ENCODE peak calls at places on chromosomes 4 and X, in seven cellular contexts. D is left lung, N is heart right ventricle, J is cardiac muscle cell, S is right atrium auricular region, Y is H9, G is transverse colon. V is an unnamed sample.

GRCh38 chr4:1714303-1715001 is 2.3 kb upstream of the SLBP start:
- DNase-seq in D (no peak), N (no peak), J (no peak), S (no peak), Y (peak), G (no peak), V (no peak)

GRCh38 chr4:123405212-123405856 is 8.7 kb downstream of the SPRY1 start:
- DNase-seq in D (no peak), N (no peak), J (no peak), S (no peak), Y (no peak), G (no peak), V (no peak)

GRCh38 chrX:47484885-47485284 is 1.9 kb upstream of the ZNF41 start:
- DNase-seq in D (no peak), N (no peak), J (no peak), S (no peak), Y (no peak), G (no peak), V (no peak)

GRCh38 chr4:145898926-145899531 is 39.6 kb downstream of the ZNF827 start:
- DNase-seq in D (no peak), N (no peak), J (no peak), S (no peak), Y (no peak), G (no peak), V (no peak)

GRCh38 chr4:67006791-67007190 is 538.5 kb downstream of the CENPC start:
- DNase-seq in D (no peak), N (no peak), J (no peak), S (no peak), Y (no peak), G (no peak), V (no peak)

GRCh38 chr4:139028191-139028661 is 12.6 kb downstream of the NOCT start:
- DNase-seq in D (no peak), N (peak), J (peak), S (peak), Y (peak), G (no peak), V (no peak)

GRCh38 chrX:83771664-83772063 is 89.3 kb upstream of the CYLC1 start:
- DNase-seq in D (no peak), N (no peak), J (peak), S (no peak), Y (peak), G (no peak), V (no peak)

GRCh38 chrX:1442724-1443367 is 9.9 kb downstream of the ASMTL start:
- DNase-seq in D (peak), N (no peak), J (no peak), S (no peak), Y (peak), G (no peak), V (no peak)

GRCh38 chrX:133413218-133413925 is 1.9 kb downstream of the GPC4 start:
- DNase-seq in D (no peak), N (peak), J (peak), S (no peak), Y (no peak), G (peak), V (peak)

GRCh38 chrX:107567370-107567769 is 60.9 kb upstream of the PRPS1 start:
- DNase-seq in D (no peak), N (no peak), J (no peak), S (no peak), Y (no peak), G (no peak), V (no peak)

GRCh38 chr4:173270312-173271027 is 63.7 kb downstream of the HMGB2 start:
- DNase-seq in D (no peak), N (no peak), J (peak), S (no peak), Y (no peak), G (no peak), V (no peak)

GRCh38 chr4:152957437-152958185 is 21.5 kb downstream of the FHDC1 start:
- DNase-seq in D (no peak), N (peak), J (peak), S (no peak), Y (no peak), G (peak), V (peak)

GRCh38 chrX:11451133-11451532 is 157.9 kb downstream of the AMELX start:
- DNase-seq in D (no peak), N (no peak), J (no peak), S (no peak), Y (no peak), G (no peak), V (no peak)

GRCh38 chr4:17688011-17688441 is 73.6 kb downstream of the MED28 start:
- DNase-seq in D (no peak), N (no peak), J (no peak), S (no peak), Y (no peak), G (no peak), V (no peak)

GRCh38 chr4:54961357-54961975 is 163.9 kb downstream of the KDR start:
- DNase-seq in D (no peak), N (no peak), J (peak), S (no peak), Y (no peak), G (no peak), V (no peak)

GRCh38 chr4:48651869-48652447 is 128.1 kb downstream of the FRYL start:
- DNase-seq in D (no peak), N (no peak), J (no peak), S (no peak), Y (no peak), G (no peak), V (no peak)

GRCh38 chr4:157045507-157046127 is 30.3 kb upstream of the GLRB start:
- DNase-seq in D (no peak), N (no peak), J (peak), S (no peak), Y (peak), G (peak), V (no peak)

GRCh38 chr4:68904786-68905185 is 46.8 kb downstream of the UGT2A3 start:
- DNase-seq in D (no peak), N (no peak), J (no peak), S (no peak), Y (peak), G (peak), V (no peak)

GRCh38 chrX:108028854-108029253 is 16.0 kb upstream of the VSIG1 start:
- DNase-seq in D (no peak), N (no peak), J (no peak), S (no peak), Y (no peak), G (no peak), V (no peak)

GRCh38 chr4:150005537-150005936 is 72.7 kb upstream of the DCLK2 start:
- DNase-seq in D (no peak), N (no peak), J (no peak), S (no peak), Y (no peak), G (no peak), V (no peak)

GRCh38 chrX:45769919-45770582 is 569.4 kb upstream of the DIPK2B start:
- DNase-seq in D (peak), N (peak), J (no peak), S (peak), Y (no peak), G (peak), V (peak)

GRCh38 chr4:7781993-7782392 is 157.7 kb downstream of the AFAP1 start:
- DNase-seq in D (no peak), N (no peak), J (no peak), S (no peak), Y (no peak), G (no peak), V (peak)

GRCh38 chrX:24117288-24117687 is 32.2 kb upstream of the ZFX start:
- DNase-seq in D (no peak), N (no peak), J (no peak), S (no peak), Y (no peak), G (no peak), V (no peak)

GRCh38 chrX:49232525-49232924 is 615 bp downstream of the CACNA1F start:
- DNase-seq in D (no peak), N (no peak), J (no peak), S (no peak), Y (no peak), G (no peak), V (no peak)

GRCh38 chrX:132662844-132663243 is 174.0 kb upstream of the MBNL3 start:
- DNase-seq in D (no peak), N (no peak), J (no peak), S (no peak), Y (no peak), G (peak), V (no peak)

GRCh38 chr4:21879187-21879586 is 69.4 kb downstream of the KCNIP4 start:
- DNase-seq in D (no peak), N (no peak), J (no peak), S (no peak), Y (peak), G (no peak), V (no peak)

GRCh38 chrX:129737921-129738320 is 858 bp upstream of the XPNPEP2 start:
- DNase-seq in D (no peak), N (no peak), J (no peak), S (peak), Y (no peak), G (no peak), V (no peak)

GRCh38 chrX:136731207-136731782 is 49.4 kb downstream of the ARHGEF6 start:
- DNase-seq in D (no peak), N (no peak), J (no peak), S (no peak), Y (no peak), G (no peak), V (no peak)

GRCh38 chrX:105114554-105115130 is 105.9 kb downstream of the TEX13A start:
- DNase-seq in D (no peak), N (no peak), J (no peak), S (no peak), Y (no peak), G (no peak), V (no peak)

GRCh38 chrX:13013353-13014110 is 30.9 kb downstream of the FAM9C start:
- DNase-seq in D (no peak), N (no peak), J (no peak), S (no peak), Y (no peak), G (peak), V (no peak)

GRCh38 chr4:3366893-3367775 is 74.3 kb downstream of the RGS12 start:
- DNase-seq in D (peak), N (no peak), J (no peak), S (peak), Y (no peak), G (no peak), V (no peak)

GRCh38 chr4:86939123-86939522 is 4.3 kb downstream of the AFF1 start:
- DNase-seq in D (no peak), N (no peak), J (no peak), S (no peak), Y (no peak), G (no peak), V (no peak)
- H3K27ac ChIP-seq in D (peak), N (no peak), J (no peak), S (peak), Y (no peak), G (peak), V (peak)

GRCh38 chr4:170672571-170672970 is 582.8 kb upstream of the AADAT start:
- DNase-seq in D (no peak), N (no peak), J (no peak), S (no peak), Y (no peak), G (no peak), V (no peak)

GRCh38 chr4:170667814-170668213 is 578.1 kb upstream of the AADAT start:
- DNase-seq in D (no peak), N (no peak), J (no peak), S (no peak), Y (no peak), G (no peak), V (no peak)

GRCh38 chr4:170662250-170662649 is 572.5 kb upstream of the AADAT start:
- DNase-seq in D (no peak), N (no peak), J (no peak), S (no peak), Y (no peak), G (no peak), V (no peak)

GRCh38 chr4:170671171-170671570 is 581.4 kb upstream of the AADAT start:
- DNase-seq in D (no peak), N (no peak), J (no peak), S (no peak), Y (no peak), G (no peak), V (no peak)

GRCh38 chr4:170666909-170667308 is 577.2 kb upstream of the AADAT start:
- DNase-seq in D (no peak), N (no peak), J (no peak), S (no peak), Y (no peak), G (no peak), V (no peak)
- TF ChIP-seq CTCF in D (no peak), N (no peak), J (no peak), S (no peak), Y (no peak), G (no peak), V (no peak)

GRCh38 chr4:37631551-37631950 is 54.6 kb downstream of the RELL1 start:
- DNase-seq in D (no peak), N (peak), J (no peak), S (no peak), Y (no peak), G (peak), V (no peak)
- H3K27ac ChIP-seq in D (no peak), N (no peak), J (no peak), S (no peak), Y (no peak), G (no peak), V (no peak)

DNA sequence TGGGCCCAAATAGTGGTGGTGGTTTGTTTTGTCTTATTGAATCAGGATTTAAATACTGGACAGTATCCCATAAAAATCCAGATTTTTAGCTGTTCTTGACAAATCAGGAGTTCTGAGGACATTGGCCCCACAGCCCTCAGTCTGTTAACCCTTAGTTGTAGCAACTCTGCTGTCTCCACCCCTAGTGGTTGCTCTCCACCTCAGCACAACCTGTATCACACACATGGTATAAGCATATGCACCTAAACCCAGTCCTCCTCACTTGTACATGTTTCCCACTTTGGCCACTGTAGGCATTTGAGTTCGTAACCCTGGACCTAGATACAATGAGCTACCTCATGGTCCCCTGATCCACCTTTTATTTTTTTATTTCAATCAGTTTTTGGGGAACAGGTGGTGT is 75.9 kb downstream of the MRPL1 start:
- DNase-seq in D (no peak), N (no peak), J (no peak), S (no peak), Y (no peak), G (no peak), V (no peak)
- TF ChIP-seq CTCF in D (no peak), N (no peak), J (no peak), S (no peak), Y (peak), G (no peak), V (no peak)

GRCh38 chr4:16139066-16139945 is 55.5 kb upstream of the PROM1 start:
- DNase-seq in D (no peak), N (no peak), J (no peak), S (no peak), Y (no peak), G (peak), V (no peak)

GRCh38 chr4:16136321-16136720 is 52.5 kb upstream of the PROM1 start:
- DNase-seq in D (no peak), N (no peak), J (no peak), S (no peak), Y (no peak), G (no peak), V (no peak)

GRCh38 chr4:16142598-16143295 is 58.9 kb upstream of the PROM1 start:
- DNase-seq in D (no peak), N (no peak), J (no peak), S (no peak), Y (no peak), G (peak), V (no peak)

GRCh38 chr4:16136771-16137170 is 52.9 kb upstream of the PROM1 start:
- DNase-seq in D (no peak), N (no peak), J (no peak), S (no peak), Y (no peak), G (no peak), V (no peak)

DNA sequence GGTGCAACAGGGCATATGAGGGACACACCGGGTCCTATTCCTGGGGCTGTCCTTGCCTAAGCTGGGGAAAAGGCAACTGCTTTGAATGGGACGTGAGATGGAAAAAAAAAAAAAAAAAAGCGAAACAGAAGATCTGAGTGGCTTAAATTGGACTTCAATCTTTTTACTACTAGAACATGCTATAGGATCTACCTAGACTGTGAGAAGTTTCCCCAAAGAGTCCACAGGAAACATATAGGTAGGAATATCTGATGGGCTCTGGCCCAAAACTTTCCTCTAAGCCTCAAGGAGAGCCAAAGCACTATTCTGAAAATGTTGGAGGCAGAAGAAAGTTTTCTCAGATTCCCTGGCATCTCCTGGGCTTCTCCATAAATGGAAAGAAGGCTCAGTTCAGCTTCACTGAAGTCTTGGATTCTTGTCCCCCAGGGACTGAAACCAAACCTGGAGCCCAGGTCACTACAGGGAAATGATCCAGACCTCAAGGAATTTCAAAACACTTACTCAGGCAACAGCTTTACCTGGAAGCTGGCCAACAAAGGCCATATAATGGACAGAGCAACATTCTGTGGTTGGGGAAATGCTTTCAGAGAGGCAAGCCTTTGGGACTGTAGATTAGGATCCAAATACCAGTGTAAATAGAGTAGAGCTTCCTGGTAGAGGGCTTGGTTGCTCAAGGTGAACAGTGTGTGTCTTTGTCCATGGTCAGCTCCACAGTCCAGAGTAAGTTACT is 56.9 kb upstream of the PROM1 start:
- DNase-seq in D (no peak), N (no peak), J (peak), S (no peak), Y (no peak), G (peak), V (no peak)
- H3K27ac ChIP-seq in D (no peak), N (no peak), J (peak), S (no peak), Y (no peak), G (peak), V (peak)

DNA sequence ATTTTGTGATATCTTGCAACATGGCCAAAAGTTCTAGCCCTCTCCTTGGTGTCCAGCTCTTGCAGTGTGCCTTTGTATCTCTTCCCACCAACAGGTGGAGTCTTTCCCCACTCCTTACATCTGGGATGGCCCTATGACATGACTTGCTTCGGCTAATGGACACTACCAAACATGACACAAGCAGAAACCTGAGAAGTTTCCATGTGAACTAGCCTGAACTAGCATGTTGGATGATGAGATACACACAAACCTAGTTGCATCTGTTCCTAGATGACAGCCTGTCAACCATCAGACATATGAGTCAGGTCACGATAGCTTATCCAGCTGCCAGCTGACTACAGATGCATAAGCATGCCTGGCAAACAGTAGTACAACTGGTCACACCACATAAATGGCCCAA is 207.5 kb upstream of the FTHL17 start:
- DNase-seq in D (no peak), N (no peak), J (no peak), S (no peak), Y (peak), G (no peak), V (no peak)
- TF ChIP-seq CTCF in D (no peak), N (peak), J (peak), S (peak), Y (peak), G (peak), V (no peak)

GRCh38 chrX:397575-397974 is 10.9 kb upstream of the PPP2R3B start:
- DNase-seq in D (no peak), N (peak), J (peak), S (no peak), Y (peak), G (no peak), V (no peak)
- H3K27ac ChIP-seq in D (no peak), N (peak), J (peak), S (no peak), Y (no peak), G (no peak), V (no peak)

V was measured in tibial artery.